ENCODE peak calls at places on chromosome 19, in six cellular contexts. One of them, this sample, is unnamed.

GRCh38 chr19:40388486-40388885 is 1.5 kb downstream of the HIPK4 start:
- DNase-seq in A549: no peak
- DNase-seq in neural crest cell: no peak
- DNase-seq in stimulated activated CD4-positive, alpha-beta T cell treated with anti-CD3 and anti-CD28 coated beads, Interleukin-12 subunit alpha, Interleukin-12 subunit beta, amount 100 ng/mL, for 4 hours: no peak
- DNase-seq in M059J: peak; percentile 29
- DNase-seq in D341Med: no peak
- DNase-seq in this sample: no peak

GRCh38 chr19:5864725-5865486 is 5.4 kb downstream of the FUT5 start:
- DNase-seq in M059J: no peak
- DNase-seq in stimulated activated CD4-positive, alpha-beta T cell treated with anti-CD3 and anti-CD28 coated beads, Interleukin-12 subunit alpha, Interleukin-12 subunit beta, amount 100 ng/mL, for 4 hours: no peak
- DNase-seq in neural crest cell: no peak
- DNase-seq in D341Med: no peak
- DNase-seq in A549: no peak
- DNase-seq in this sample: no peak

GRCh38 chr19:43594710-43595604 is 977 bp downstream of the IRGQ start:
- DNase-seq in A549: peak; percentile 76
- DNase-seq in D341Med: peak; percentile 84
- DNase-seq in M059J: peak; percentile 68
- DNase-seq in neural crest cell: peak; percentile 56
- DNase-seq in stimulated activated CD4-positive, alpha-beta T cell treated with anti-CD3 and anti-CD28 coated beads, Interleukin-12 subunit alpha, Interleukin-12 subunit beta, amount 100 ng/mL, for 4 hours: peak; percentile 67
- DNase-seq in this sample: peak; percentile 61

GRCh38 chr19:7677664-7678311 is 898 bp downstream of the MCEMP1 start:
- DNase-seq in neural crest cell: no peak
- DNase-seq in A549: no peak
- DNase-seq in D341Med: no peak
- DNase-seq in M059J: no peak
- DNase-seq in stimulated activated CD4-positive, alpha-beta T cell treated with anti-CD3 and anti-CD28 coated beads, Interleukin-12 subunit alpha, Interleukin-12 subunit beta, amount 100 ng/mL, for 4 hours: no peak
- DNase-seq in this sample: no peak

GRCh38 chr19:7623725-7624603 is 5.4 kb downstream of the XAB2 start:
- DNase-seq in M059J: no peak
- DNase-seq in stimulated activated CD4-positive, alpha-beta T cell treated with anti-CD3 and anti-CD28 coated beads, Interleukin-12 subunit alpha, Interleukin-12 subunit beta, amount 100 ng/mL, for 4 hours: no peak
- DNase-seq in D341Med: no peak
- DNase-seq in neural crest cell: no peak
- DNase-seq in A549: no peak
- DNase-seq in this sample: no peak

GRCh38 chr19:45939792-45940514 is 25.4 kb upstream of the NANOS2 start:
- DNase-seq in neural crest cell: no peak
- DNase-seq in stimulated activated CD4-positive, alpha-beta T cell treated with anti-CD3 and anti-CD28 coated beads, Interleukin-12 subunit alpha, Interleukin-12 subunit beta, amount 100 ng/mL, for 4 hours: no peak
- DNase-seq in A549: no peak
- DNase-seq in D341Med: no peak
- DNase-seq in M059J: no peak
- DNase-seq in this sample: no peak

GRCh38 chr19:7887408-7888144 is 734 bp upstream of the LRRC8E start:
- DNase-seq in D341Med: no peak
- DNase-seq in neural crest cell: no peak
- DNase-seq in A549: no peak
- DNase-seq in stimulated activated CD4-positive, alpha-beta T cell treated with anti-CD3 and anti-CD28 coated beads, Interleukin-12 subunit alpha, Interleukin-12 subunit beta, amount 100 ng/mL, for 4 hours: no peak
- DNase-seq in M059J: no peak
- DNase-seq in this sample: no peak

GRCh38 chr19:30999726-31000125 is 349.5 kb downstream of the TSHZ3 start:
- DNase-seq in M059J: no peak
- DNase-seq in D341Med: no peak
- DNase-seq in A549: no peak
- DNase-seq in stimulated activated CD4-positive, alpha-beta T cell treated with anti-CD3 and anti-CD28 coated beads, Interleukin-12 subunit alpha, Interleukin-12 subunit beta, amount 100 ng/mL, for 4 hours: no peak
- DNase-seq in neural crest cell: no peak
- DNase-seq in this sample: no peak

GRCh38 chr19:36771275-36772231 is 1.1 kb downstream of the ZNF850 start:
- DNase-seq in A549: peak; percentile 60
- DNase-seq in neural crest cell: peak; percentile 1
- DNase-seq in M059J: peak; percentile 78
- DNase-seq in stimulated activated CD4-positive, alpha-beta T cell treated with anti-CD3 and anti-CD28 coated beads, Interleukin-12 subunit alpha, Interleukin-12 subunit beta, amount 100 ng/mL, for 4 hours: no peak
- DNase-seq in D341Med: peak; percentile 54
- DNase-seq in this sample: peak; percentile 20

GRCh38 chr19:3193256-3194062 is 7.7 kb downstream of the NCLN start:
- DNase-seq in neural crest cell: no peak
- DNase-seq in A549: no peak
- DNase-seq in D341Med: no peak
- DNase-seq in M059J: no peak
- DNase-seq in stimulated activated CD4-positive, alpha-beta T cell treated with anti-CD3 and anti-CD28 coated beads, Interleukin-12 subunit alpha, Interleukin-12 subunit beta, amount 100 ng/mL, for 4 hours: no peak
- DNase-seq in this sample: no peak

GRCh38 chr19:28601723-28602440 is 611.1 kb downstream of the UQCRFS1 start:
- DNase-seq in M059J: no peak
- DNase-seq in neural crest cell: no peak
- DNase-seq in D341Med: no peak
- DNase-seq in stimulated activated CD4-positive, alpha-beta T cell treated with anti-CD3 and anti-CD28 coated beads, Interleukin-12 subunit alpha, Interleukin-12 subunit beta, amount 100 ng/mL, for 4 hours: no peak
- DNase-seq in A549: no peak
- DNase-seq in this sample: no peak

GRCh38 chr19:18869781-18870530 is 26.0 kb downstream of the CERS1 start:
- DNase-seq in A549: no peak
- DNase-seq in stimulated activated CD4-positive, alpha-beta T cell treated with anti-CD3 and anti-CD28 coated beads, Interleukin-12 subunit alpha, Interleukin-12 subunit beta, amount 100 ng/mL, for 4 hours: no peak
- DNase-seq in D341Med: no peak
- DNase-seq in M059J: no peak
- DNase-seq in neural crest cell: no peak
- DNase-seq in this sample: no peak

GRCh38 chr19:29543381-29543780 is 17.6 kb downstream of the VSTM2B start:
- DNase-seq in A549: no peak
- DNase-seq in neural crest cell: no peak
- DNase-seq in D341Med: no peak
- DNase-seq in stimulated activated CD4-positive, alpha-beta T cell treated with anti-CD3 and anti-CD28 coated beads, Interleukin-12 subunit alpha, Interleukin-12 subunit beta, amount 100 ng/mL, for 4 hours: no peak
- DNase-seq in M059J: no peak
- DNase-seq in this sample: no peak

GRCh38 chr19:58572026-58572817 is 913 bp downstream of the MZF1 start:
- DNase-seq in neural crest cell: no peak
- DNase-seq in stimulated activated CD4-positive, alpha-beta T cell treated with anti-CD3 and anti-CD28 coated beads, Interleukin-12 subunit alpha, Interleukin-12 subunit beta, amount 100 ng/mL, for 4 hours: no peak
- DNase-seq in M059J: no peak
- DNase-seq in D341Med: no peak
- DNase-seq in A549: no peak
- DNase-seq in this sample: no peak

GRCh38 chr19:7544626-7545025 is 9.1 kb downstream of the PNPLA6 start:
- DNase-seq in A549: no peak
- DNase-seq in M059J: no peak
- DNase-seq in neural crest cell: no peak
- DNase-seq in D341Med: no peak
- DNase-seq in stimulated activated CD4-positive, alpha-beta T cell treated with anti-CD3 and anti-CD28 coated beads, Interleukin-12 subunit alpha, Interleukin-12 subunit beta, amount 100 ng/mL, for 4 hours: no peak
- DNase-seq in this sample: no peak

GRCh38 chr19:44820648-44821609 is 12.0 kb downstream of the BCAM start:
- DNase-seq in M059J: no peak
- DNase-seq in A549: no peak
- DNase-seq in neural crest cell: no peak
- DNase-seq in stimulated activated CD4-positive, alpha-beta T cell treated with anti-CD3 and anti-CD28 coated beads, Interleukin-12 subunit alpha, Interleukin-12 subunit beta, amount 100 ng/mL, for 4 hours: no peak
- DNase-seq in D341Med: peak; percentile 37
- DNase-seq in this sample: no peak

GRCh38 chr19:35266149-35266903 is 2.4 kb upstream of the USF2 start:
- DNase-seq in stimulated activated CD4-positive, alpha-beta T cell treated with anti-CD3 and anti-CD28 coated beads, Interleukin-12 subunit alpha, Interleukin-12 subunit beta, amount 100 ng/mL, for 4 hours: no peak
- DNase-seq in neural crest cell: no peak
- DNase-seq in M059J: no peak
- DNase-seq in A549: no peak
- DNase-seq in D341Med: peak; percentile 20
- DNase-seq in this sample: no peak

GRCh38 chr19:29495091-29495490 is 30.7 kb upstream of the VSTM2B start:
- DNase-seq in neural crest cell: no peak
- DNase-seq in D341Med: no peak
- DNase-seq in M059J: no peak
- DNase-seq in stimulated activated CD4-positive, alpha-beta T cell treated with anti-CD3 and anti-CD28 coated beads, Interleukin-12 subunit alpha, Interleukin-12 subunit beta, amount 100 ng/mL, for 4 hours: no peak
- DNase-seq in A549: no peak
- DNase-seq in this sample: no peak

GRCh38 chr19:6260912-6261636 is 18.7 kb downstream of the MLLT1 start:
- DNase-seq in M059J: peak; percentile 25
- DNase-seq in A549: peak; percentile 16
- DNase-seq in stimulated activated CD4-positive, alpha-beta T cell treated with anti-CD3 and anti-CD28 coated beads, Interleukin-12 subunit alpha, Interleukin-12 subunit beta, amount 100 ng/mL, for 4 hours: no peak
- DNase-seq in D341Med: peak; percentile 84
- DNase-seq in neural crest cell: peak; percentile 41
- DNase-seq in this sample: peak; percentile 61

GRCh38 chr19:48393559-48394330 is at the start of gene GRIN2D:
- DNase-seq in stimulated activated CD4-positive, alpha-beta T cell treated with anti-CD3 and anti-CD28 coated beads, Interleukin-12 subunit alpha, Interleukin-12 subunit beta, amount 100 ng/mL, for 4 hours: no peak
- DNase-seq in neural crest cell: peak; percentile 45
- DNase-seq in M059J: peak; percentile 33
- DNase-seq in D341Med: peak; percentile 86
- DNase-seq in A549: peak; percentile 68
- DNase-seq in this sample: peak; percentile 61

GRCh38 chr19:650121-650520 is 10.4 kb downstream of the FGF22 start:
- DNase-seq in D341Med: no peak
- DNase-seq in M059J: no peak
- DNase-seq in neural crest cell: no peak
- DNase-seq in A549: no peak
- DNase-seq in stimulated activated CD4-positive, alpha-beta T cell treated with anti-CD3 and anti-CD28 coated beads, Interleukin-12 subunit alpha, Interleukin-12 subunit beta, amount 100 ng/mL, for 4 hours: no peak
- DNase-seq in this sample: no peak

GRCh38 chr19:50708179-50708879 is 11.3 kb downstream of the SHANK1 start:
- DNase-seq in D341Med: no peak
- DNase-seq in A549: peak; percentile 49
- DNase-seq in neural crest cell: no peak
- DNase-seq in stimulated activated CD4-positive, alpha-beta T cell treated with anti-CD3 and anti-CD28 coated beads, Interleukin-12 subunit alpha, Interleukin-12 subunit beta, amount 100 ng/mL, for 4 hours: no peak
- DNase-seq in M059J: no peak
- DNase-seq in this sample: no peak

GRCh38 chr19:48471836-48472235 is 2.7 kb downstream of the CYTH2 start:
- DNase-seq in M059J: no peak
- DNase-seq in A549: no peak
- DNase-seq in D341Med: no peak
- DNase-seq in neural crest cell: no peak
- DNase-seq in stimulated activated CD4-positive, alpha-beta T cell treated with anti-CD3 and anti-CD28 coated beads, Interleukin-12 subunit alpha, Interleukin-12 subunit beta, amount 100 ng/mL, for 4 hours: no peak
- DNase-seq in this sample: no peak

GRCh38 chr19:8336072-8336569 is 6.9 kb downstream of the KANK3 start:
- DNase-seq in D341Med: no peak
- DNase-seq in M059J: no peak
- DNase-seq in stimulated activated CD4-positive, alpha-beta T cell treated with anti-CD3 and anti-CD28 coated beads, Interleukin-12 subunit alpha, Interleukin-12 subunit beta, amount 100 ng/mL, for 4 hours: no peak
- DNase-seq in A549: no peak
- DNase-seq in neural crest cell: no peak
- DNase-seq in this sample: no peak

GRCh38 chr19:51986309-51987291 is at the start of gene ZNF350:
- DNase-seq in D341Med: peak; percentile 78
- DNase-seq in A549: peak; percentile 98
- DNase-seq in neural crest cell: peak; percentile 75
- DNase-seq in stimulated activated CD4-positive, alpha-beta T cell treated with anti-CD3 and anti-CD28 coated beads, Interleukin-12 subunit alpha, Interleukin-12 subunit beta, amount 100 ng/mL, for 4 hours: peak; percentile 76
- DNase-seq in M059J: peak; percentile 94
- DNase-seq in this sample: peak; percentile 38

GRCh38 chr19:35213678-35214632 is 14.6 kb downstream of the FAM187B start:
- DNase-seq in D341Med: no peak
- DNase-seq in neural crest cell: no peak
- DNase-seq in stimulated activated CD4-positive, alpha-beta T cell treated with anti-CD3 and anti-CD28 coated beads, Interleukin-12 subunit alpha, Interleukin-12 subunit beta, amount 100 ng/mL, for 4 hours: peak; percentile 52
- DNase-seq in A549: peak; percentile 85
- DNase-seq in M059J: peak; percentile 90
- DNase-seq in this sample: no peak

GRCh38 chr19:10288662-10289166 is 1.0 kb upstream of the ICAM5 start:
- DNase-seq in M059J: peak; percentile 47
- DNase-seq in stimulated activated CD4-positive, alpha-beta T cell treated with anti-CD3 and anti-CD28 coated beads, Interleukin-12 subunit alpha, Interleukin-12 subunit beta, amount 100 ng/mL, for 4 hours: peak; percentile 39
- DNase-seq in A549: peak; percentile 75
- DNase-seq in neural crest cell: peak; percentile 56
- DNase-seq in D341Med: peak; percentile 93
- DNase-seq in this sample: peak; percentile 97

GRCh38 chr19:50531171-50531612 is 17.5 kb upstream of the ASPDH start:
- DNase-seq in D341Med: no peak
- DNase-seq in neural crest cell: no peak
- DNase-seq in M059J: peak; percentile 25
- DNase-seq in A549: no peak
- DNase-seq in stimulated activated CD4-positive, alpha-beta T cell treated with anti-CD3 and anti-CD28 coated beads, Interleukin-12 subunit alpha, Interleukin-12 subunit beta, amount 100 ng/mL, for 4 hours: no peak
- DNase-seq in this sample: no peak

This sample was measured in HuH-7.5.